ENCODE peak calls at places on chromosome 19, in four cellular contexts. H is chondrocyte, Y is GM10248, Z is endothelial cell. G is an unnamed sample.

GRCh38 chr19:37973666-37974065 is 66.7 kb downstream of the SIPA1L3 start:
- DNase-seq in H (no peak), Y (no peak), Z (no peak), G (no peak)

GRCh38 chr19:47539747-47540311 is 25.0 kb upstream of the NAPA start:
- DNase-seq in H (no peak), Y (no peak), Z (no peak), G (no peak)

GRCh38 chr19:19214892-19215291 is 3.1 kb downstream of the NCAN start:
- DNase-seq in H (no peak), Y (no peak), Z (peak; percentile 88), G (peak; percentile 85)

GRCh38 chr19:11405846-11406643 is 13.1 kb downstream of the RGL3 start:
- DNase-seq in H (no peak), Y (no peak), Z (peak; percentile 29), G (peak; percentile 79)

GRCh38 chr19:11422163-11423068 is 3.3 kb upstream of the RGL3 start:
- DNase-seq in H (peak; percentile 93), Y (peak; percentile 91), Z (peak; percentile 39), G (peak; percentile 99)

GRCh38 chr19:53912653-53913052 is 3.6 kb downstream of the CACNG7 start:
- DNase-seq in H (no peak), Y (no peak), Z (peak; percentile 47), G (peak; percentile 85)

GRCh38 chr19:13334801-13335481 is 171.3 kb downstream of the CACNA1A start:
- DNase-seq in H (no peak), Y (no peak), Z (no peak), G (no peak)

GRCh38 chr19:49149652-49150105 is 5.5 kb downstream of the HRC start:
- DNase-seq in H (no peak), Y (no peak), Z (peak; percentile 73), G (peak; percentile 80)

GRCh38 chr19:18046066-18046718 is 38.2 kb downstream of the ARRDC2 start:
- DNase-seq in H (no peak), Y (no peak), Z (no peak), G (no peak)

GRCh38 chr19:42105358-42105757 is 26.9 kb downstream of the POU2F2 start:
- DNase-seq in H (no peak), Y (no peak), Z (no peak), G (no peak)

GRCh38 chr19:41226053-41226873 is 7.2 kb downstream of the AXL start:
- DNase-seq in H (no peak), Y (no peak), Z (peak; percentile 33), G (peak; percentile 67)

GRCh38 chr19:18649371-18650047 is 12.7 kb downstream of the KLHL26 start:
- DNase-seq in H (no peak), Y (peak; percentile 53), Z (no peak), G (peak; percentile 62)

GRCh38 chr19:23309926-23310325 is 59.7 kb upstream of the ZNF724 start:
- DNase-seq in H (no peak), Y (no peak), Z (no peak), G (no peak)

GRCh38 chr19:12792048-12792852 is 964 bp downstream of the JUNB start:
- DNase-seq in H (no peak), Y (no peak), Z (peak; percentile 53), G (peak; percentile 84)

GRCh38 chr19:5312058-5312457 is 28.6 kb downstream of the PTPRS start:
- DNase-seq in H (no peak), Y (no peak), Z (no peak), G (no peak)

GRCh38 chr19:49255674-49256073 is 69.3 kb downstream of the SLC6A16 start:
- DNase-seq in H (no peak), Y (no peak), Z (no peak), G (no peak)

GRCh38 chr19:5818594-5818993 is 13.7 kb downstream of the NRTN start:
- DNase-seq in H (no peak), Y (no peak), Z (no peak), G (no peak)

GRCh38 chr19:46555684-46556083 is 45.4 kb upstream of the CALM3 start:
- DNase-seq in H (no peak), Y (no peak), Z (no peak), G (no peak)

GRCh38 chr19:49150106-49150943 is 4.9 kb downstream of the HRC start:
- DNase-seq in H (no peak), Y (peak; percentile 72), Z (peak; percentile 83), G (peak; percentile 89)

GRCh38 chr19:1132625-1133383 is 29.0 kb downstream of the GPX4 start:
- DNase-seq in H (no peak), Y (peak; percentile 50), Z (no peak), G (no peak)

GRCh38 chr19:54694648-54695047 is 29.6 kb upstream of the KIR3DL3 start:
- DNase-seq in H (no peak), Y (no peak), Z (no peak), G (no peak)

GRCh38 chr19:51507209-51507608 is 5.6 kb upstream of the SIGLEC12 start:
- DNase-seq in H (no peak), Y (no peak), Z (no peak), G (no peak)

GRCh38 chr19:27770095-27770494 is 1442.9 kb downstream of the UQCRFS1 start:
- DNase-seq in H (no peak), Y (no peak), Z (no peak), G (no peak)

G was measured in H9.